ENCODE peak calls at places on chromosomes 16 and 17, in five cellular contexts. V is Karpas-422, C is right lobe of liver, R is osteoblast, P is body of pancreas. Y is an unnamed sample.

GRCh38 chr16:2451851-2452320 is 8.0 kb upstream of the TEDC2 start:
- DNase-seq in P (no peak), C (no peak), V (no peak), R (no peak), Y (peak; percentile 57)

GRCh38 chr17:18107061-18107460 is 1.5 kb upstream of the MYO15A start:
- DNase-seq in V (no peak), C (no peak), P (no peak), R (peak; percentile 50), Y (no peak)

GRCh38 chr17:66630379-66630778 is 204.5 kb upstream of the CACNG5 start:
- DNase-seq in C (no peak), R (no peak), P (no peak), V (peak; percentile 37), Y (no peak)

GRCh38 chr17:52681486-52681885 is 523.0 kb upstream of the CA10 start:
- DNase-seq in C (no peak), R (no peak), V (no peak), P (no peak), Y (no peak)

GRCh38 chr16:30395155-30395991 is at the start of gene ZNF48:
- DNase-seq in V (peak; percentile 95), P (peak; percentile 88), C (peak; percentile 92), R (peak; percentile 99), Y (peak; percentile 94)

GRCh38 chr16:306911-307370 is 24.0 kb downstream of the PDIA2 start:
- DNase-seq in R (no peak), V (no peak), P (no peak), C (no peak), Y (no peak)

GRCh38 chr17:7034955-7035590 is 742 bp upstream of the SLC16A13 start:
- DNase-seq in V (peak; percentile 53), C (no peak), R (peak; percentile 66), P (no peak), Y (no peak)

GRCh38 chr16:53132406-53132805 is 77.6 kb downstream of the CHD9 start:
- DNase-seq in C (no peak), P (no peak), R (peak; percentile 42), V (no peak), Y (no peak)

GRCh38 chr16:11407047-11407982 is 62.1 kb downstream of the RMI2 start:
- DNase-seq in R (peak; percentile 95), P (peak; percentile 74), C (no peak), V (peak; percentile 88), Y (no peak)

GRCh38 chr16:82329504-82330192 is 159.6 kb upstream of the MPHOSPH6 start:
- DNase-seq in C (peak; percentile 66), R (no peak), V (no peak), P (peak; percentile 59), Y (no peak)

GRCh38 chr16:24700549-24701392 is 28.7 kb upstream of the TNRC6A start:
- DNase-seq in R (peak; percentile 81), V (peak; percentile 11), P (peak; percentile 65), C (peak; percentile 58), Y (no peak)

DNA sequence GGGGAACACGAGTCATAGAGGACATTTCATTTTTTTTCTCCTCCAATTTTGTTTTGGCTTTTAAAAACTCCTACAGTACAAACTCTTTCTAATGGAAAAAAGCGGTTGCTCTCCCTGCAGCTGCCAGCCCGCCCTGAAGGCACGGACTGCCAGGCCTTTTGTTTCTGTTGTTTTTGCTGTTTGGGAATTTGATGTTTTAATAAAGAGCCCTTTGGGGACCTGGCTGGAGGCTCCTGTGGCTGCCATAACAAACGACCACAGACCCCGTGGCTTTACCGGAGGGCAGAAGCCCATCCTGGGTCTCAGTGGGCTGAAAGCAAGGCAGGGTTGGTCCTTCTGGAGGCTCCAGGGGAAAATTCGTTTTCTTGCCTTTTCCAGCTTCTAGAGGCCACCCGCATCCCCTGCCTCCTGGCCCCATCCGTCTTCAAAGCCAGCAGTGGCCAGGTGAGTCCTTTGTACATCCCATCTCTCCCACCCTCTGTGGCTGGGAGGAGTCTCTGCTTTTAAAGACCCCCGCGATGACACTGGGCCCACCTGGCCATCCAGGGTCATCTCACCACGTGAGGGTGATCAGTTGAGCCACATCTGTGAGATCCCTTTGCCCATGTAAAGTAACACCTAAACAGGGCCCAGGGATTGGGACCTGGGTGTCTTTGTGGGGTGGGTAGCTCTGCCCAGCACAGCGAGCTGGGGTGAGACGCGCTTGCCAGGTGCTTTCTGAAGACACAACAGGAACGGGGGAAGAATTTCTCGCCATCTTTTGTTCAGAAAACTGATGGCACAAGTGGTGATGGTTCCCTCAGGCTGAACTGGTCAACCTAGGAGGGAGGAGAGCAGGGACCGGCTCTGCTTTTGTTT is 113.9 kb downstream of the BANP start:
- DNase-seq in C (no peak), V (no peak), P (no peak), R (peak; percentile 35), Y (no peak)
- H3K36me3 ChIP-seq in C (peaks cover 5% of the 10 kb centered on the region), V (peaks cover 6% of the 10 kb centered on the region), P (peaks cover 2% of the 10 kb centered on the region), R (peaks cover 18% of the 10 kb centered on the region), Y (peaks cover 12% of the 10 kb centered on the region)

DNA sequence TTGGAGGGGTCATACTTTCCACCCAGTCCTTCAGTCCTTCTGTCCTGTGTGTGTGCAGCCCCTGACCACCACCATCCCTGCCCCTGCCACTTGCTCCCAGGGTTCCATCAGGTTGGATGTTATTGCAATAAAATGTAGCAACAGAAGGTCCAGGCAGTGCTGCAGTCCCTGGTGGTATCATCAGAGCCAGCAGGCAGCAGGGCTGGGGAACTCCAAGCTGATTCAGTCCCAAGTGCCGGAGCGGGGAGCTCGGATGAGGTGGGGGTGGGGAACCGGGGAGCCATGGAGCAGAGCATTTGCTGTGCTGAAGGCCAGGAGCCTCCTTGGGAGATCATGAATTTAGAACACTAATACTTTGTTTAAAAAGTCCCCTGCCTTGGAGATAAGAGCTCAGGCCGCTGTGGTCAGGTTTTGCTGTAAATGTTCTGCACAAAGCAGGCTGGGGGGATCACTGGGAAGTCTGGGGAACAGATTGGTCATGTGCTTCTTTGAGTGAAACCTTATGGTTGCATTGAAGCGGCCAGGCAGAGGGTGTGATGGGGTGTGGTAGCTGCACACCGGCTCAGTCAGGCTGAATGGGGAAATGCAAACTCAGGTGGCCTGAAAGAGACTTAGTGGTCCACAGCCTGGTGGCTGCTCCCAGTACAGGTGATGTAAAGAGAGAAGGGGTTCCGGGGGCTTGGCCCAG is 225.9 kb downstream of the SEC14L1 start:
- DNase-seq in V (no peak), P (peak; percentile 28), R (peak; percentile 87), C (peak; percentile 35), Y (no peak)
- H3K4me1 ChIP-seq in V (no peaks in the 10 kb centered on the region), P (peaks cover 55% of the 10 kb centered on the region), R (peaks cover 61% of the 10 kb centered on the region), C (peaks cover 3% of the 10 kb centered on the region), Y (peaks cover 43% of the 10 kb centered on the region)

GRCh38 chr17:8499171-8499570 is 63.5 kb downstream of the NDEL1 start:
- DNase-seq in R (no peak), V (no peak), P (no peak), C (no peak), Y (peak; percentile 26)
- H3K36me3 ChIP-seq in R (peaks cover 36% of the 10 kb centered on the region), V (no peaks in the 10 kb centered on the region), P (peaks cover 4% of the 10 kb centered on the region), C (peaks cover 14% of the 10 kb centered on the region), Y (peaks cover 40% of the 10 kb centered on the region)

GRCh38 chr17:57919912-57920311 is 35.3 kb downstream of the CUEDC1 start:
- DNase-seq in R (no peak), P (no peak), V (no peak), C (no peak), Y (no peak)
- H3K4me1 ChIP-seq in R (peaks cover 19% of the 10 kb centered on the region), P (peaks cover 53% of the 10 kb centered on the region), V (peaks cover 17% of the 10 kb centered on the region), C (no peaks in the 10 kb centered on the region), Y (peaks cover 51% of the 10 kb centered on the region)

DNA sequence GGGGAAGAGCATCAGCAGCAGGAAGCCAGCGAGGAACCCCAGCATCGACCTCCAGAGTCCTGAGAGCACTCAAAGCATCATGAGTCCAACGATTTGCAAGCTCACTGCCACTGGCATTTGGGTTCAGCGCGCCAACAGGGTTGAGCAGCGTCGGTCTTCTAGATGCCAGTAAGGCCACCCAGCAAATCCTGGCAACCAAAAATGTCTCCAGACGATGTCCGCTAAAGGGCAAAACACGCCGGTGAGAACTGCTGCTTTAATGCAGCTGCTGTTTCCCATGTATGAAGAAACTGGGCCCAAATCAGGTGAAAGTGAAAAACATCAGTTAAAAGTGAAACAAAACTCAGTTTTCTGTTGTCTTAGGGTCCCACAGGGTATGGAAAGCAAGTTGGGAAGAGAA is 70.2 kb downstream of the ANKRD11 start:
- DNase-seq in R (no peak), C (no peak), V (no peak), P (no peak), Y (no peak)
- H3K36me3 ChIP-seq in R (peaks cover 22% of the 10 kb centered on the region), C (no peaks in the 10 kb centered on the region), V (peaks cover 3% of the 10 kb centered on the region), P (no peaks in the 10 kb centered on the region), Y (peaks cover 12% of the 10 kb centered on the region)